ENCODE peak calls at places on chromosomes 6 and 20, in five cellular contexts. One of them, this sample, is unnamed.

GRCh38 chr20:2874456-2874855 is 1.2 kb downstream of the PTPRA start:
- DNase-seq in uterus: no peak
- DNase-seq in CD8-positive, alpha-beta T cell: no peak
- DNase-seq in GM12864: no peak
- DNase-seq in choroid plexus epithelial cell: peak; percentile 25
- DNase-seq in this sample: no peak

GRCh38 chr6:97765480-97765879 is 482.5 kb upstream of the MMS22L start:
- DNase-seq in choroid plexus epithelial cell: peak; percentile 50
- DNase-seq in CD8-positive, alpha-beta T cell: no peak
- DNase-seq in uterus: no peak
- DNase-seq in GM12864: no peak
- DNase-seq in this sample: no peak

GRCh38 chr6:165298426-165298825 is 11.0 kb downstream of the C6orf118 start:
- DNase-seq in CD8-positive, alpha-beta T cell: no peak
- DNase-seq in uterus: no peak
- DNase-seq in GM12864: no peak
- DNase-seq in choroid plexus epithelial cell: no peak
- DNase-seq in this sample: no peak

GRCh38 chr20:11912013-11912663 is 5.6 kb upstream of the BTBD3 start:
- DNase-seq in GM12864: no peak
- DNase-seq in uterus: no peak
- DNase-seq in CD8-positive, alpha-beta T cell: no peak
- DNase-seq in choroid plexus epithelial cell: peak; percentile 51
- DNase-seq in this sample: no peak

GRCh38 chr6:18389479-18389878 is 2.3 kb downstream of the RNF144B start:
- DNase-seq in choroid plexus epithelial cell: peak; percentile 50
- DNase-seq in CD8-positive, alpha-beta T cell: no peak
- DNase-seq in GM12864: no peak
- DNase-seq in uterus: no peak
- DNase-seq in this sample: no peak

GRCh38 chr6:19024737-19025136 is 637.6 kb downstream of the RNF144B start:
- DNase-seq in CD8-positive, alpha-beta T cell: no peak
- DNase-seq in GM12864: no peak
- DNase-seq in uterus: no peak
- DNase-seq in choroid plexus epithelial cell: peak; percentile 68
- DNase-seq in this sample: no peak

GRCh38 chr20:48897298-48898044 is 24.0 kb upstream of the ARFGEF2 start:
- DNase-seq in uterus: no peak
- DNase-seq in GM12864: no peak
- DNase-seq in CD8-positive, alpha-beta T cell: no peak
- DNase-seq in choroid plexus epithelial cell: peak; percentile 88
- DNase-seq in this sample: no peak

GRCh38 chr6:130890531-130890950 is 63.3 kb downstream of the SMLR1 start:
- DNase-seq in uterus: no peak
- DNase-seq in GM12864: no peak
- DNase-seq in CD8-positive, alpha-beta T cell: no peak
- DNase-seq in choroid plexus epithelial cell: peak; percentile 60
- DNase-seq in this sample: no peak

GRCh38 chr6:133512410-133513016 is 271.4 kb downstream of the EYA4 start:
- DNase-seq in uterus: peak; percentile 24
- DNase-seq in choroid plexus epithelial cell: peak; percentile 82
- DNase-seq in CD8-positive, alpha-beta T cell: no peak
- DNase-seq in GM12864: no peak
- DNase-seq in this sample: peak; percentile 26

GRCh38 chr6:4664117-4664626 is 112.0 kb upstream of the CDYL start:
- DNase-seq in CD8-positive, alpha-beta T cell: no peak
- DNase-seq in choroid plexus epithelial cell: peak; percentile 82
- DNase-seq in GM12864: no peak
- DNase-seq in uterus: peak; percentile 90
- DNase-seq in this sample: peak; percentile 94

GRCh38 chr6:18212231-18212630 is 52.1 kb downstream of the DEK start:
- DNase-seq in CD8-positive, alpha-beta T cell: no peak
- DNase-seq in choroid plexus epithelial cell: no peak
- DNase-seq in GM12864: no peak
- DNase-seq in uterus: no peak
- DNase-seq in this sample: no peak

GRCh38 chr20:61611401-61611800 is 359.3 kb downstream of the CDH4 start:
- DNase-seq in uterus: no peak
- DNase-seq in GM12864: no peak
- DNase-seq in choroid plexus epithelial cell: no peak
- DNase-seq in CD8-positive, alpha-beta T cell: no peak
- DNase-seq in this sample: no peak

GRCh38 chr6:29647927-29648642 is 8.8 kb upstream of the MOG start:
- DNase-seq in uterus: no peak
- DNase-seq in CD8-positive, alpha-beta T cell: no peak
- DNase-seq in GM12864: no peak
- DNase-seq in choroid plexus epithelial cell: peak; percentile 70
- DNase-seq in this sample: no peak
- TF ChIP-seq CTCF in uterus: peak; percentile 23
- TF ChIP-seq CTCF in CD8-positive, alpha-beta T cell: no peak
- TF ChIP-seq CTCF in GM12864: peak; percentile 54
- TF ChIP-seq CTCF in choroid plexus epithelial cell: peak; percentile 72
- TF ChIP-seq CTCF in this sample: peak; percentile 26

DNA sequence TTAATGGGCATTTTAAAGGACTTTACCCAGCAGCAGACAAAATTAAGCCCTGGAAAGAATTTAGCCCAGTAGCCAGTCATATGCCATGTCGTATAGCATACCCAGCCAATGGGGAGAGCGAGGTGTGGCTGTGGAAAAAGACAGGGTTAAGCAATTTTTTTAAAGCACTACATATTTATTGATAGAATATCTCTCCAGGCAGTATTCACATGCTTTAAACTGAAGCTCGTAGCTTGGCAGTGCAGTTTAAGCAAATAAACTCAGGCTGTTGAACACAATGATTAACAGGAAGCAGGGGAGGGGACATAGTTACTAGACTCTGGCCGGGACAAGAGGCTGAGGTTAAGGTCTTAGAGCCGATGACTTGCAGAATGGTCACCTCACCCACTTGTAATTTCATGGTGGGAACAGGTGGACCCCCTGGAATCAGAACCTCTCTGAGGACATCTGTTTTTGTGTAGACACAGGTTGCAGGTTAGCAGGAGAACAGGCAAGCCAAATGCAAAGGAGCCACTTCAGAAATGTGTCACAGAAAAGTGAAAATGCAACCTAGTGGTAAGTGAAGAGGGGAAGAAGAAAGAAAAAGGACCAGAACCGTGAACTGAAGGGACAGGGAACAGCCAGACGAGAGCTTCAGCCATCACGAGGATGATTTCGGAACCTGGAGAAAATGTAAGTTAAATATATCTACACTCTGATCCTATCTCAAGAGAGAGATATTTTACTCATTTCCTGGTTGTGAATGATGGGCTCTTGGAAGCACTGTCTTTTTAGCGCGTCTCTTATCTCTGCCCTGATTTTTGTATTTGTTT is 7.2 kb downstream of the GCNT2 start:
- DNase-seq in uterus: no peak
- DNase-seq in GM12864: peak; percentile 70
- DNase-seq in CD8-positive, alpha-beta T cell: peak; percentile 23
- DNase-seq in choroid plexus epithelial cell: peak; percentile 65
- DNase-seq in this sample: no peak
- H3K4me3 ChIP-seq in uterus: peak overlapping the region; percentile 23
- H3K4me3 ChIP-seq in GM12864: peak overlapping the region; percentile 63
- H3K4me3 ChIP-seq in CD8-positive, alpha-beta T cell: peak overlapping the region; percentile 61
- H3K4me3 ChIP-seq in choroid plexus epithelial cell: peak overlapping the region; percentile 34
- H3K4me3 ChIP-seq in this sample: peak overlapping the region; percentile 53

GRCh38 chr6:79672631-79673065 is 41.5 kb downstream of the SH3BGRL2 start:
- DNase-seq in GM12864: no peak
- DNase-seq in CD8-positive, alpha-beta T cell: no peak
- DNase-seq in uterus: no peak
- DNase-seq in choroid plexus epithelial cell: peak; percentile 75
- DNase-seq in this sample: no peak
- TF ChIP-seq CTCF in GM12864: peak; percentile 56
- TF ChIP-seq CTCF in CD8-positive, alpha-beta T cell: no peak
- TF ChIP-seq CTCF in uterus: peak; percentile 33
- TF ChIP-seq CTCF in choroid plexus epithelial cell: peak; percentile 74
- TF ChIP-seq CTCF in this sample: peak; percentile 43

DNA sequence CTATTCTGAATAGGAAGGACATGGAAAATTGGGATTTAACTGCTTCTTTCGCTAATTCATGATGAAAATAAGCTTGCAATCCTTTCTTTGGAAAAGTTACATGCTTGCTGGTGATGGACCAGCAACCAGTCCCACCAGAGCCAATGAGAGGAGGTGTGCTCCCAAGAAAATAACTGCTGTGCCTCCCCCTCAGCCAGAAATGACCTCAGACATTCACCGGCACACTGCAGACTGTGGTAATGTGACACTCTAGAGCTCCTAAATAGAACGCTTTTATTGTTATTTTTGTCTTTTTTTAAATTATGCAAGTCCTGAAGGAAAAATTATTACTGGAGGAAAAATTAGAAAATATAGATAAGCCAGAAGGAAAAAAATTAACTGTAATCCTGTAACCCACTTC is 2.6 kb downstream of the PYGB start:
- DNase-seq in uterus: no peak
- DNase-seq in choroid plexus epithelial cell: peak; percentile 58
- DNase-seq in GM12864: no peak
- DNase-seq in CD8-positive, alpha-beta T cell: no peak
- DNase-seq in this sample: no peak
- H3K4me3 ChIP-seq in uterus: no peak overlapping the region
- H3K4me3 ChIP-seq in choroid plexus epithelial cell: peak overlapping the region; percentile 51
- H3K4me3 ChIP-seq in GM12864: no peak overlapping the region
- H3K4me3 ChIP-seq in CD8-positive, alpha-beta T cell: peak overlapping the region; percentile 2
- H3K4me3 ChIP-seq in this sample: no peak overlapping the region

GRCh38 chr20:15637971-15638754 is 935.1 kb downstream of the KIF16B start:
- DNase-seq in choroid plexus epithelial cell: no peak
- DNase-seq in GM12864: no peak
- DNase-seq in CD8-positive, alpha-beta T cell: no peak
- DNase-seq in uterus: no peak
- DNase-seq in this sample: no peak
- TF ChIP-seq CTCF in choroid plexus epithelial cell: no peak
- TF ChIP-seq CTCF in GM12864: no peak
- TF ChIP-seq CTCF in CD8-positive, alpha-beta T cell: no peak
- TF ChIP-seq CTCF in uterus: no peak
- TF ChIP-seq CTCF in this sample: no peak

GRCh38 chr20:1656844-1657243 is 735 bp downstream of the SIRPG start:
- DNase-seq in GM12864: no peak
- DNase-seq in CD8-positive, alpha-beta T cell: no peak
- DNase-seq in uterus: no peak
- DNase-seq in choroid plexus epithelial cell: no peak
- DNase-seq in this sample: no peak
- H3K4me3 ChIP-seq in GM12864: no peak overlapping the region
- H3K4me3 ChIP-seq in CD8-positive, alpha-beta T cell: peak overlapping the region; percentile 59
- H3K4me3 ChIP-seq in uterus: no peak overlapping the region
- H3K4me3 ChIP-seq in choroid plexus epithelial cell: no peak overlapping the region
- H3K4me3 ChIP-seq in this sample: no peak overlapping the region

GRCh38 chr6:35948725-35949124 is 27.8 kb upstream of the SRPK1 start:
- DNase-seq in GM12864: no peak
- DNase-seq in CD8-positive, alpha-beta T cell: no peak
- DNase-seq in choroid plexus epithelial cell: peak; percentile 60
- DNase-seq in uterus: no peak
- DNase-seq in this sample: no peak
- TF ChIP-seq CTCF in GM12864: peak; percentile 47
- TF ChIP-seq CTCF in CD8-positive, alpha-beta T cell: no peak
- TF ChIP-seq CTCF in choroid plexus epithelial cell: peak; percentile 69
- TF ChIP-seq CTCF in uterus: no peak
- TF ChIP-seq CTCF in this sample: no peak

GRCh38 chr20:16476032-16476431 is 97.2 kb downstream of the KIF16B start:
- DNase-seq in GM12864: peak; percentile 15
- DNase-seq in choroid plexus epithelial cell: peak; percentile 86
- DNase-seq in CD8-positive, alpha-beta T cell: no peak
- DNase-seq in uterus: no peak
- DNase-seq in this sample: no peak

GRCh38 chr20:16475225-16475624 is 98.0 kb downstream of the KIF16B start:
- DNase-seq in uterus: no peak
- DNase-seq in CD8-positive, alpha-beta T cell: no peak
- DNase-seq in choroid plexus epithelial cell: peak; percentile 94
- DNase-seq in GM12864: no peak
- DNase-seq in this sample: no peak

GRCh38 chr20:16474342-16474741 is 98.9 kb downstream of the KIF16B start:
- DNase-seq in GM12864: no peak
- DNase-seq in choroid plexus epithelial cell: peak; percentile 28
- DNase-seq in uterus: no peak
- DNase-seq in CD8-positive, alpha-beta T cell: no peak
- DNase-seq in this sample: no peak

GRCh38 chr20:16469395-16469905 is 103.8 kb downstream of the KIF16B start:
- DNase-seq in uterus: no peak
- DNase-seq in CD8-positive, alpha-beta T cell: no peak
- DNase-seq in choroid plexus epithelial cell: no peak
- DNase-seq in GM12864: no peak
- DNase-seq in this sample: no peak

DNA sequence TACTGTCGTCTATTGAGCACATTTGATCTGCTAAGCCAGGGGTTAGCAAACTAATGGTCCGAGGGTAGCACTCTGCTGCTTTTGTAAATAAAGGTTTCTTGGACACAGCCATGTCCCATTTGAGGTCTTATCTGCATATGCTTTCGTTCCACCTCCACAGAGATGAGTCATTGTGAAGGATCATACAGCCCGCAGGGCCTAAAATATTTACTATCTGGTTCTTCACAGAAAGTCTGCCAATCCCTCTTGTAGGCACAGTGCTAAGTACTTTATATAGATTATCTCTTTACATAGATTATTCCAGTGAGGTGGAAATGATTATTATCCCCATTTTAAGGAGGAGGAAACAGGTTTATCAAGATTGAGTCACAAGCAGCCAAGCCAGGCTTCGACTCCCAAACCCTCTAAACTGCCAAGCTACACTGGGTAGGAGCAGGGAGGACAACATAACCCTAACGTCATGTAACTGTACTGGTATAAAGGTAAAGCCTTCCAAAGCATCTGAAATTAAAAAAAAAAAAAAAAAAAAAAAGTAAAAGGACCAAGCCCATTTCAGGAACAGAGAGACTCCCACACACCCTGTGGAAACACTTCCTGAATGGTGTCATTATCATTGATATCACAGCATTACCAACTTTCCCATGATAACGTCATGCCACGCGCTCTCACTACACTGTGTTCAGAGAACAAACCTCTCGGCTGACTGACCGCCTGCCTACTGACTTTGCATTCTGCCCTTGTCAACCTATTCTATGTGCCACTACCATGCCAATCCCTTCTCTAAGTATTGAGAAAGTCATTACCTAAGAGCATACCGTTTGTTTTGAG is 101.0 kb downstream of the KIF16B start:
- DNase-seq in uterus: no peak
- DNase-seq in GM12864: no peak
- DNase-seq in CD8-positive, alpha-beta T cell: no peak
- DNase-seq in choroid plexus epithelial cell: peak; percentile 58
- DNase-seq in this sample: no peak
- H3K4me3 ChIP-seq in uterus: no peak overlapping the region
- H3K4me3 ChIP-seq in GM12864: no peak overlapping the region
- H3K4me3 ChIP-seq in CD8-positive, alpha-beta T cell: no peak overlapping the region
- H3K4me3 ChIP-seq in choroid plexus epithelial cell: no peak overlapping the region
- H3K4me3 ChIP-seq in this sample: no peak overlapping the region

This sample was measured in psoas muscle.